ENCODE peak calls at places on chromosomes 1 and 21, in four cellular contexts. L is tibial artery, H is uterus, J is choroid plexus epithelial cell. Z is an unnamed sample.

GRCh38 chr1:27257155-27257554 is 22.7 kb downstream of the WDTC1 start:
- DNase-seq in L (no peak), H (no peak), J (peak; percentile 19), Z (no peak)

GRCh38 chr21:45940621-45941337 is 40.8 kb upstream of the COL6A1 start:
- DNase-seq in L (no peak), H (no peak), J (no peak), Z (no peak)

GRCh38 chr1:84876353-84876752 is 16.7 kb downstream of the LPAR3 start:
- DNase-seq in L (no peak), H (no peak), J (no peak), Z (no peak)

GRCh38 chr1:43267818-43268425 is 1.9 kb upstream of the TMEM125 start:
- DNase-seq in L (no peak), H (no peak), J (no peak), Z (no peak)

GRCh38 chr1:23057301-23057700 is 38.0 kb downstream of the KDM1A start:
- DNase-seq in L (no peak), H (no peak), J (no peak), Z (no peak)

GRCh38 chr1:221276911-221277310 is 397.7 kb downstream of the HLX start:
- DNase-seq in L (no peak), H (no peak), J (no peak), Z (no peak)

GRCh38 chr1:199759268-199759724 is 268.2 kb upstream of the NR5A2 start:
- DNase-seq in L (no peak), H (no peak), J (peak; percentile 50), Z (no peak)

GRCh38 chr1:156241311-156241811 is 623 bp upstream of the BGLAP start:
- DNase-seq in L (no peak), H (no peak), J (peak; percentile 62), Z (no peak)

GRCh38 chr21:15437873-15438272 is 291.9 kb upstream of the USP25 start:
- DNase-seq in L (no peak), H (no peak), J (peak; percentile 75), Z (peak; percentile 75)

GRCh38 chr1:68313736-68314594 is 81.6 kb upstream of the WLS start:
- DNase-seq in L (no peak), H (no peak), J (no peak), Z (no peak)

GRCh38 chr1:78663916-78664315 is 14.3 kb downstream of the IFI44 start:
- DNase-seq in L (no peak), H (no peak), J (no peak), Z (no peak)

GRCh38 chr1:36517019-36517387 is 34.3 kb upstream of the CSF3R start:
- DNase-seq in L (no peak), H (no peak), J (no peak), Z (no peak)

GRCh38 chr21:31136891-31137290 is 98.6 kb upstream of the KRTAP19-8 start:
- DNase-seq in L (no peak), H (peak; percentile 55), J (peak; percentile 93), Z (peak; percentile 63)

GRCh38 chr1:179955318-179955638 is 668 bp downstream of the CEP350 start:
- DNase-seq in L (no peak), H (no peak), J (no peak), Z (no peak)

GRCh38 chr1:236045771-236046170 is 19.1 kb downstream of the NID1 start:
- DNase-seq in L (no peak), H (no peak), J (no peak), Z (no peak)

GRCh38 chr1:228364068-228364705 is 42.4 kb downstream of the TRIM11 start:
- DNase-seq in L (peak; percentile 5), H (no peak), J (no peak), Z (no peak)

GRCh38 chr1:32538887-32539583 is at the start of gene ZBTB8A:
- DNase-seq in L (peak; percentile 30), H (peak; percentile 42), J (peak; percentile 56), Z (peak; percentile 64)

GRCh38 chr1:205318231-205318991 is 3.1 kb downstream of the NUAK2 start:
- DNase-seq in L (no peak), H (no peak), J (no peak), Z (no peak)

GRCh38 chr1:86542626-86543025 is 4.3 kb upstream of the CLCA4 start:
- DNase-seq in L (no peak), H (no peak), J (no peak), Z (no peak)

GRCh38 chr1:147673401-147673800 is 3.1 kb upstream of the ACP6 start:
- DNase-seq in L (no peak), H (no peak), J (peak; percentile 57), Z (no peak)

GRCh38 chr21:34143783-34144182 is 70.4 kb downstream of the MRPS6 start:
- DNase-seq in L (no peak), H (no peak), J (no peak), Z (no peak)

GRCh38 chr1:232183266-232183800 is 446.6 kb downstream of the SIPA1L2 start:
- DNase-seq in L (no peak), H (no peak), J (no peak), Z (no peak)

GRCh38 chr1:47555307-47555706 is 117.5 kb downstream of the FOXD2 start:
- DNase-seq in L (no peak), H (no peak), J (no peak), Z (no peak)

GRCh38 chr1:98991127-98992003 is 13.3 kb downstream of the PLPPR5 start:
- DNase-seq in L (no peak), H (no peak), J (peak; percentile 95), Z (peak; percentile 31)

GRCh38 chr21:16082038-16082816 is 352.4 kb downstream of the USP25 start:
- DNase-seq in L (no peak), H (no peak), J (peak; percentile 52), Z (peak; percentile 3)

GRCh38 chr1:85578321-85579295 is 2.0 kb upstream of the CCN1 start:
- DNase-seq in L (no peak), H (peak; percentile 58), J (peak; percentile 98), Z (no peak)

GRCh38 chr1:65431111-65431705 is 10.7 kb downstream of the LEPR start:
- DNase-seq in L (no peak), H (no peak), J (peak; percentile 78), Z (peak; percentile 40)

GRCh38 chr1:107926436-107927080 is 38.4 kb downstream of the VAV3 start:
- DNase-seq in L (no peak), H (no peak), J (peak; percentile 37), Z (peak; percentile 40)

GRCh38 chr1:218481116-218481775 is 136.1 kb downstream of the TGFB2 start:
- DNase-seq in L (no peak), H (no peak), J (peak; percentile 48), Z (no peak)

GRCh38 chr1:53593758-53594380 is 134.7 kb downstream of the DMRTB1 start:
- DNase-seq in L (no peak), H (no peak), J (no peak), Z (no peak)

GRCh38 chr1:53590581-53591515 is 131.6 kb downstream of the DMRTB1 start:
- DNase-seq in L (peak; percentile 29), H (peak; percentile 44), J (peak; percentile 45), Z (no peak)

GRCh38 chr1:53591924-53592323 is 132.7 kb downstream of the DMRTB1 start:
- DNase-seq in L (no peak), H (no peak), J (no peak), Z (no peak)

GRCh38 chr1:53592985-53593757 is 134.0 kb downstream of the DMRTB1 start:
- DNase-seq in L (no peak), H (no peak), J (no peak), Z (no peak)

DNA sequence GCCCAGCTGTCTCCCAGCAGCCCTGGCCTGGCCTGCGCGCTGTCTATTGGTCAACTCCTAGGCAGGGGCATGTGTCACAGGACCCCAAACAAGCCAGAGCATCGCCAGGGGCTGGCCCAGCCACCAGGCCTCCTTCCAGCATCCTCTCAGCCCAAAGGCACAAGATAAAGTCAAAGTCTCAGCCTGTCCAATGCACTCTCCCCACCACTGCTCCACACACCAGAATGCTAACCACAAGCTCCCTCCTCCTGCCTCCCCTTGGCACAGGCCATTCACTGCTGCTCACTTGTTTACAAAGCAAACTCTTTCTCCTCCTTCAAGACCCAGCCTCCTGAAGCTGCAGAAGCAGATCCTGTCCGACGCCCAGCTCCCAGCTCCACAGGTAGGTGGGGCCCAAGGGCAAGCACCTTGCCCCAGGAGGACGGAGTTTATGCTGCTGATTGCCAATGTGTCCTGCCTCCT is 133.4 kb downstream of the DMRTB1 start:
- DNase-seq in L (peak; percentile 64), H (peak; percentile 24), J (peak; percentile 91), Z (no peak)
- TF ChIP-seq CTCF in L (no peak), H (peak; percentile 9), J (peak; percentile 19), Z (peak; percentile 10)

DNA sequence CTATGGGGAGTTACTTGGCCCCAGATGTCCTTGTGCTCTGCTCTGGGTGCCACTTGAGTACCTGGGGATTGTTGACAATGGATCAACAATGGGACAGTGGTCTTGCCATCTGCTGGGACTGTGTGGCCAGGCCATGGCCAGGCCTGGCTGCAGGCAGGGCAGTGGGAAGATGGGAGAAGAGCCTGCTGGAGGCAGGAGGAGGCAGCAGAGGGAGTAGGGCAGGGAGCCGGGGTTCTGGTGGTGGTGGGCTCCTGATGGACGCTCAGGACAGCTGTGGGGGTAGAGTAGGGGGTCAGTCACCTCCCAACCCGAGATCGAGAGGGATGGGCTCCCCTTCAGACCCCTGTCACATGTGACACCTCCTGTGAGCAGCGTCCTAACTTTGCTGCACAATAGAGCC is 81.0 kb downstream of the ARHGEF10L start:
- DNase-seq in L (no peak), H (no peak), J (no peak), Z (no peak)
- H3K4me3 ChIP-seq in L (peak overlapping the region; percentile 58), H (no peak overlapping the region), J (no peak overlapping the region), Z (no peak overlapping the region)

GRCh38 chr1:153292740-153293479 is 19.8 kb downstream of the PGLYRP3 start:
- DNase-seq in L (no peak), H (no peak), J (no peak), Z (no peak)

GRCh38 chr1:153292185-153292584 is 20.6 kb downstream of the PGLYRP3 start:
- DNase-seq in L (no peak), H (no peak), J (no peak), Z (no peak)

GRCh38 chr1:153291514-153291913 is 21.2 kb downstream of the PGLYRP3 start:
- DNase-seq in L (no peak), H (no peak), J (no peak), Z (peak; percentile 43)

GRCh38 chr1:153293480-153293775 is 19.3 kb downstream of the PGLYRP3 start:
- DNase-seq in L (no peak), H (no peak), J (no peak), Z (no peak)

GRCh38 chr1:153288634-153289275 is 24.0 kb downstream of the PGLYRP3 start:
- DNase-seq in L (no peak), H (no peak), J (no peak), Z (peak; percentile 23)
- TF ChIP-seq CTCF in L (no peak), H (no peak), J (peak; percentile 33), Z (peak; percentile 77)

DNA sequence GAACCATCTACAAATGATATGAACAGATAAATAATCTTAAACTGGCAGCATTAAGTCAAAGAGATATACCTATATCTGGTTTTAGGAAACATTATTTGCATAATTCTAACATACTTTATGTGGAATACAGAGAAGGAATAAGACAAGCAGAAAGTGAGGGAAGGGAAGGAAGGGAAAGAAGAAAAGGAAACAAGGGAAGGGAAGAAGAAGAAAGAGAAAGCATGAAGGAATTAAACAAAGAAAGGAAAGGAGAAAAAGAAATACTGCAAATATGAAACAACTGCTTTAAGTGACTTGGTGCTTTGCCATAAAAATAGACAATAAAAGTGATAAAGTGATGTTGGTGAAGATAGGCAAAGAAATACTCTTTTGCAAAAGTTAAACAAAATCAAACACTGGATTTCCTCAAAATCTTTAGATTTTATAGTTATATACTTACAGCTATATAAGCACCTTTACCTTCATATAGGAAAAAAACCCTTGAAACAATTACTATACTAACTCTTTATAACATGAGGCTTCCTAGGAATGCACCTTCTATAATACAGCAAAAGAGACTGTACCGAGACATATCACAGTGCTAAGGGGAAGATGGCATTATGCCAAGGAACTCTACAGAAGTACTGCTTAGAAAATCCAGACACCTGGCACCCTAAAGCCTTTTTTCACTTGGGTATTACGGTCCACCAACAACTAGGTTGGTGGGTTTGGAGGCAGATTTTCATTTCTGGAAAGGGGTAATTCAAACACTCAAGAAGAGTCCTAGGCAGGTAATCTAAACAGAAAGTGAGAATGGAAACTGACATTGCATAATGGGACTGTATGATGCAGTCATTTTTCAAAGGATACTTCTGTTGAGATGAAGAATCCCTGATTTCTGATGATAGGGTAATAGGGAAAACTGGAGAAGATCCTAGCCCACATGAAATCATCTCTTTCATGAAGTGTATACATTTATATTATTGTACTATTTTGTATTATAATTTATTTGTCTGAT is 19.8 kb downstream of the SCMH1 start:
- DNase-seq in L (no peak), H (no peak), J (peak; percentile 57), Z (peak; percentile 35)
- H3K4me3 ChIP-seq in L (no peak overlapping the region), H (no peak overlapping the region), J (no peak overlapping the region), Z (no peak overlapping the region)